ENCODE peak calls at places on chromosome 13, in six cellular contexts. I is HepG2, J is K562, G is SK-N-SH, X is HCT116, C is GM12878. U is an unnamed sample.

GRCh38 chr13:44093607-44094583 is 214.2 kb downstream of the LACC1 start:
- DNase-seq in J (no peak), I (no peak), C (no peak), X (no peak), G (no peak), U (no peak)

GRCh38 chr13:25046274-25046984 is 49.5 kb upstream of the PABPC3 start:
- DNase-seq in C (no peak), J (no peak), I (no peak), X (no peak), G (peak; percentile 38), U (no peak)

GRCh38 chr13:112657850-112658445 is 31.9 kb upstream of the ATP11A start:
- DNase-seq in G (no peak), I (no peak), C (no peak), X (no peak), J (no peak), U (no peak)

GRCh38 chr13:40072663-40073120 is 417.2 kb downstream of the COG6 start:
- DNase-seq in J (no peak), I (peak; percentile 95), C (no peak), G (no peak), X (no peak), U (no peak)

GRCh38 chr13:111049791-111050538 is 65.1 kb upstream of the ARHGEF7 start:
- DNase-seq in J (peak; percentile 72), X (no peak), C (no peak), G (peak; percentile 32), I (no peak), U (no peak)

GRCh38 chr13:81377926-81378325 is 1037.0 kb upstream of the SPRY2 start:
- DNase-seq in G (no peak), X (no peak), C (no peak), J (no peak), I (no peak), U (no peak)

GRCh38 chr13:40777166-40777956 is 6.4 kb upstream of the MRPS31 start:
- DNase-seq in I (peak; percentile 71), X (peak; percentile 65), G (peak; percentile 60), J (peak; percentile 70), C (no peak), U (peak; percentile 66)

GRCh38 chr13:44210525-44210924 is 163.1 kb upstream of the SERP2 start:
- DNase-seq in C (no peak), I (no peak), G (no peak), J (no peak), X (no peak), U (no peak)

GRCh38 chr13:44759222-44759721 is 183.1 kb upstream of the TSC22D1 start:
- DNase-seq in G (no peak), J (no peak), C (no peak), X (no peak), I (no peak), U (no peak)

GRCh38 chr13:36531746-36532486 is 99.6 kb downstream of the CCNA1 start:
- DNase-seq in J (no peak), I (no peak), G (no peak), C (no peak), X (no peak), U (no peak)

GRCh38 chr13:53010374-53011105 is 18.1 kb upstream of the OLFM4 start:
- DNase-seq in I (peak; percentile 4), X (no peak), G (no peak), J (no peak), C (no peak), U (peak; percentile 43)

GRCh38 chr13:112005925-112006324 is 61.0 kb upstream of the SOX1 start:
- DNase-seq in G (no peak), C (no peak), J (no peak), I (no peak), X (no peak), U (no peak)

GRCh38 chr13:26025196-26025595 is 26.6 kb downstream of the SHISA2 start:
- DNase-seq in X (no peak), G (no peak), J (no peak), C (no peak), I (no peak), U (no peak)

GRCh38 chr13:100108913-100109507 is 20.1 kb downstream of the PCCA start:
- DNase-seq in C (no peak), X (no peak), G (no peak), J (no peak), I (no peak), U (no peak)

GRCh38 chr13:97380696-97381095 is 53.3 kb upstream of the RAP2A start:
- DNase-seq in X (no peak), J (no peak), I (no peak), G (no peak), C (no peak), U (no peak)

GRCh38 chr13:99313941-99314340 is 6.7 kb upstream of the GPR183 start:
- DNase-seq in I (no peak), J (no peak), G (no peak), C (no peak), X (no peak), U (no peak)

GRCh38 chr13:55553736-55554135 is 1587.0 kb upstream of the PRR20A start:
- DNase-seq in C (no peak), G (no peak), J (no peak), X (no peak), I (no peak), U (no peak)

GRCh38 chr13:75088915-75089314 is 393.1 kb downstream of the TBC1D4 start:
- DNase-seq in X (no peak), C (no peak), J (no peak), I (no peak), G (no peak), U (no peak)

GRCh38 chr13:99370476-99371272 is 63.5 kb upstream of the GPR183 start:
- DNase-seq in C (no peak), X (no peak), I (no peak), G (no peak), J (no peak), U (no peak)

GRCh38 chr13:43874512-43875092 is 4.9 kb downstream of the CCDC122 start:
- DNase-seq in X (no peak), G (peak; percentile 11), J (peak; percentile 0), I (no peak), C (no peak), U (peak; percentile 15)

GRCh38 chr13:27644302-27644701 is 22.6 kb downstream of the POLR1D start:
- DNase-seq in X (peak; percentile 27), J (no peak), I (no peak), C (no peak), G (no peak), U (no peak)

GRCh38 chr13:77919351-77920294 is 992 bp upstream of the EDNRB start:
- DNase-seq in J (no peak), C (no peak), X (no peak), I (no peak), G (peak; percentile 56), U (no peak)

GRCh38 chr13:32413284-32413683 is 14.6 kb downstream of the N4BP2L1 start:
- DNase-seq in G (no peak), C (no peak), J (no peak), X (no peak), I (no peak), U (no peak)

GRCh38 chr13:32415019-32415418 is 12.9 kb downstream of the N4BP2L1 start:
- DNase-seq in I (no peak), C (no peak), G (peak; percentile 30), J (peak; percentile 35), X (peak; percentile 18), U (no peak)

GRCh38 chr13:32414580-32414979 is 13.3 kb downstream of the N4BP2L1 start:
- DNase-seq in G (no peak), I (no peak), C (no peak), J (no peak), X (no peak), U (no peak)

GRCh38 chr13:32419862-32420261 is 8.1 kb downstream of the N4BP2L1 start:
- DNase-seq in X (no peak), J (no peak), G (no peak), I (no peak), C (no peak), U (no peak)

GRCh38 chr13:32417995-32418394 is 9.9 kb downstream of the N4BP2L1 start:
- DNase-seq in C (no peak), J (no peak), G (no peak), X (no peak), I (no peak), U (no peak)
- TF ChIP-seq JUND in C (no peak), J (no peak), G (no peak), X (no peak), I (no peak), U (no peak)

DNA sequence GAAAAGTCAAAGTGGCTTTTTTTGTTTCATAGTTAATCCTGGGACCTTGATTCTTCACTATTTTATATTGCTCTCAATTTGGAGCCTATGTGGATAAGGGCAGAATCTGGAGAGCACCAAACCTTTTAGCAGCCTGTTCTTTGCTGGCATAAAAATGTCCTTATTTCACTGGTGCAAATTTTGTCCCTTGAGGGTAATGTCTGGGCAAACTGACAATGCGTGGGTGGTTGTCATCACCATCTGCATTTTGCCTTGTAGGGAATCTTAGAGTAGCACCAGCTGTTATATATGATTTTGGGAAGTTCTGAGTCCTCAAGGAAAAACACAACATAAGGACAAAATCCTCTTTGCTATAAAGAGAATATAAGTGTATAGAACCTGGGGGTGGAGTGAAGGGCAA is 336.9 kb upstream of the HTR2A start:
- DNase-seq in X (no peak), J (no peak), G (no peak), C (no peak), I (no peak), U (no peak)
- TF ChIP-seq JUND in X (no peak), J (no peak), G (no peak), C (no peak), I (no peak), U (no peak)

GRCh38 chr13:113920606-113921306 is 53.1 kb downstream of the C13orf46 start:
- DNase-seq in J (no peak), G (no peak), X (no peak), C (no peak), I (no peak), U (no peak)
- TF ChIP-seq JUND in J (no peak), G (no peak), X (no peak), C (no peak), I (no peak), U (no peak)

DNA sequence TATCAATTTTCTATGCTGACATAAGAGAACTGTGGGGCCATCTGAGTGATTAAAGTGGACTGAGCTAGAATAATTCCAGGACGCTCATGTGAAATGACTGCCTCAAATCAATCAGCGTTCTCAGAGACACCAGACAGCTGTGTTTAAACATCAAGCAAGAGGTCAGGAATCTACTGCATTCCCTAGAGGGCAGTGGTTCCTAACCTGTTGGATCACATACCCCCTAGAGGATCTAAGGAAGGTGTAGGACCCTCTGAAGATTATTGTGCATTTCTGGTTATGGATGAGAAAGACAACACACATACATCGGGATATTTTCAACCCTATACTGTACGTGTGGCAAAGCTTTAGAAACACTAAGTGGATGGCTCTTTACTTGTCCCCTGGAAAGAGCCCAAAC is 51.8 kb upstream of the FREM2 start:
- DNase-seq in J (no peak), G (no peak), X (no peak), I (no peak), C (no peak), U (no peak)
- TF ChIP-seq JUND in J (no peak), G (no peak), X (no peak), I (no peak), C (no peak), U (no peak)

GRCh38 chr13:60990032-60990733 is 425.5 kb downstream of the PCDH20 start:
- DNase-seq in G (no peak), I (peak; percentile 12), X (no peak), J (no peak), C (no peak), U (peak; percentile 38)
- TF ChIP-seq JUND in G (no peak), I (no peak), X (no peak), J (no peak), C (no peak), U (no peak)

U was measured in T47D.